ENCODE peak calls at places on chromosomes 7 and 10, in seven cellular contexts. J is stomach, P is cardiac muscle cell, Z is endodermal cell, D is upper lobe of left lung, X is WERI-Rb-1, C is IMR-90. O is an unnamed sample. For H3K27me3, the result is how much of the 10 kb centered on the place peaks cover.

GRCh38 chr10:46537309-46537708 is 19.1 kb downstream of the GPRIN2 start:
- DNase-seq in C (no peak), D (no peak), P (no peak), J (peak), X (no peak), Z (peak), O (no peak)

GRCh38 chr7:24911213-24911603 is 68.8 kb downstream of the OSBPL3 start:
- DNase-seq in J (no peak), Z (no peak), P (no peak), D (no peak), C (no peak), X (no peak), O (peak)

GRCh38 chr7:82672078-82672477 is 228.5 kb upstream of the CACNA2D1 start:
- DNase-seq in Z (no peak), D (no peak), J (no peak), C (peak), X (no peak), P (no peak), O (no peak)

GRCh38 chr7:106110885-106111670 is 1.0 kb downstream of the SYPL1 start:
- DNase-seq in D (no peak), J (no peak), C (no peak), P (peak), Z (no peak), X (no peak), O (peak)

GRCh38 chr7:79216236-79216635 is 237.2 kb downstream of the MAGI2 start:
- DNase-seq in C (no peak), Z (peak), D (no peak), X (no peak), J (no peak), P (no peak), O (no peak)

GRCh38 chr10:12726971-12727831 is 274.3 kb downstream of the CCDC3 start:
- DNase-seq in Z (no peak), C (no peak), J (no peak), D (peak), P (no peak), X (no peak), O (no peak)

GRCh38 chr7:3722396-3722846 is 421.4 kb downstream of the SDK1 start:
- DNase-seq in J (no peak), D (peak), Z (peak), C (peak), X (peak), P (peak), O (no peak)

GRCh38 chr10:102776779-102777417 is 33.1 kb downstream of the WBP1L start:
- DNase-seq in J (peak), C (peak), Z (peak), X (peak), D (no peak), P (peak), O (no peak)

GRCh38 chr10:88781206-88781605 is 21.3 kb upstream of the LIPM start:
- DNase-seq in J (no peak), C (no peak), Z (no peak), P (no peak), X (no peak), D (no peak), O (no peak)

GRCh38 chr7:116582164-116582732 is 57.4 kb downstream of the CAV1 start:
- DNase-seq in P (no peak), Z (no peak), C (peak), D (no peak), X (no peak), J (no peak), O (no peak)

GRCh38 chr10:92965314-92965713 is 95.3 kb upstream of the CYP26C1 start:
- DNase-seq in Z (no peak), P (peak), J (no peak), D (no peak), X (no peak), C (peak), O (peak)

GRCh38 chr10:99532687-99533495 is at the start of gene NKX2-3:
- DNase-seq in P (peak), Z (peak), J (peak), X (peak), C (peak), D (peak), O (no peak)

DNA sequence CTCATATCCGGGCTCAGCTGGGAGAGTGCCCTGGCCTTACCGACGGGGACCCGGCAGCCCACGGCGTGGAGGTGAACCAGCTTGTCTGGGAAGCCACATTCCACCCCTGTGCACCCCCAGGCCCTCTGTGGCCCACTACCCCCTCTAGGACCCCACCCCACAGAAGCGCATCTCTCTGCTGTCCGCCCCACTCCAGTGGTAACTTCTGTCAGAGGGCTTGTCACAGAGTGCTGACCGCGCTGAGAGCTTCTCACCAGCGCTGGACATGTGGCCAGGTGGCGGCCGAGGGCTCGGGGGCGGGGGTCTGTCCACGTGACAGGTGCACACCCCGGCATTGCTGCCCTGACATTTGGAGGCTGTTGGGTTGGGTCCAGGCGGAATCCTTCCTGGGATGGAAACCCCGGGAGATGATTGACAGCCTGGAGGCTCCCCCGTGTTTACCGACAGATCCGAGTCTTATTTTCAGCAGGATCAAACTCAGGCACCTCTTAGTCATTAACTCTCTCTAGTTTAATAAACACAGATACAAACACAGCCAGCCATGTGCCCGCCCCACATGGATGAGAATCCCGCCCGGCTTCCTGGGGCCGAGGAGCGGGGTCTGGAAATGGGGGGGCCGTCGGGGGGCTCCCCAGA is 5.1 kb downstream of the ELFN1 start:
- DNase-seq in D (peak), X (peak), Z (peak), J (no peak), P (no peak), C (no peak), O (no peak)
- H3K27me3 ChIP-seq in D (under half), X (under half), Z (under half), J (half or more), P (under half), C (under half), O (under half)

GRCh38 chr10:6142644-6143043 is 53.8 kb downstream of the RBM17 start:
- DNase-seq in P (no peak), Z (no peak), J (no peak), X (no peak), C (no peak), D (no peak), O (no peak)

GRCh38 chr10:6140141-6140841 is 51.5 kb downstream of the RBM17 start:
- DNase-seq in Z (peak), C (no peak), X (no peak), D (peak), P (no peak), J (peak), O (peak)

GRCh38 chr10:6141296-6142151 is 52.7 kb downstream of the RBM17 start:
- DNase-seq in J (no peak), X (no peak), P (no peak), D (peak), Z (no peak), C (peak), O (peak)

GRCh38 chr10:6139470-6139869 is 50.6 kb downstream of the RBM17 start:
- DNase-seq in J (no peak), Z (no peak), P (no peak), C (no peak), X (no peak), D (no peak), O (no peak)

DNA sequence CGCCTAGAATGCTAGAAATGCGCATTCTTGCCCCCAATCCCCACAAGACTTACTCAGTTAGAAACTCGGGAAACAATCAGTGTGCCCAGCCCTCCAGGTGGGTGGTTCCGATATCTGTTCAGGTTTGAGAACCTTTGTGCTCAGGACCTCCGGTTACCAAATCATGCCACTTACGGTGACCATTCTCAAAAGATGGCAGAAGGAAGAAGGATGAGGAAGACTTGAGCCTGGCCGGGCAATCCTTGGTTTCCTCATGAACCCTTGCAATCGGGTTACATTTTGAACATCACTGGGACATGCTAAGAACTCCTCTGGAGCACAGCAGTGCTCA is 52.1 kb downstream of the RBM17 start:
- DNase-seq in J (no peak), X (no peak), P (no peak), D (no peak), C (no peak), Z (no peak), O (no peak)
- H3K4me3 ChIP-seq in J (peak), X (no peak), P (no peak), D (peak), C (peak), Z (no peak), O (peak)

DNA sequence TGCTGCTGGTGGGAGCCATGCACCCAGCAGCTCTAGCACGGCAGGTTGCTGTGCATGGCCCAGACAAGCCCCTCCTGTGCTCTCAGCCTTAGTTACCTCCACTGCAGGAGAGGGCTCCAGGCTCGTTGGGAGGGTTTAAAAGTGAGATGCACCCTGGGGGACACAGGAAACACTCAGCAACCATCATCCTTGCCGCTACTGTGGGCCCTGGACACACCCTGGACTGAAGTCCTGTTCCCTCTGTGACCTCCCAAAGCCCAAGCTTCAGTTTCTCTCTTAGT is 49.0 kb downstream of the FOXL3 start:
- DNase-seq in X (no peak), C (no peak), D (no peak), Z (no peak), J (no peak), P (no peak), O (no peak)
- H3K27me3 ChIP-seq in X (under half), C (under half), D (under half), Z (under half), J (under half), P (under half), O (under half)

GRCh38 chr7:28408105-28408973 is 4.0 kb upstream of the CREB5 start:
- DNase-seq in J (no peak), P (peak), D (peak), C (peak), X (no peak), Z (peak), O (no peak)

GRCh38 chr7:28411876-28412662 is at the start of gene CREB5:
- DNase-seq in X (no peak), C (peak), J (no peak), D (no peak), Z (peak), P (peak), O (no peak)

GRCh38 chr7:28409716-28410627 is 2.3 kb upstream of the CREB5 start:
- DNase-seq in C (peak), J (peak), P (peak), X (no peak), Z (peak), D (peak), O (no peak)

GRCh38 chr7:28408974-28409715 is 3.2 kb upstream of the CREB5 start:
- DNase-seq in D (peak), P (peak), C (peak), X (peak), Z (peak), J (peak), O (peak)

DNA sequence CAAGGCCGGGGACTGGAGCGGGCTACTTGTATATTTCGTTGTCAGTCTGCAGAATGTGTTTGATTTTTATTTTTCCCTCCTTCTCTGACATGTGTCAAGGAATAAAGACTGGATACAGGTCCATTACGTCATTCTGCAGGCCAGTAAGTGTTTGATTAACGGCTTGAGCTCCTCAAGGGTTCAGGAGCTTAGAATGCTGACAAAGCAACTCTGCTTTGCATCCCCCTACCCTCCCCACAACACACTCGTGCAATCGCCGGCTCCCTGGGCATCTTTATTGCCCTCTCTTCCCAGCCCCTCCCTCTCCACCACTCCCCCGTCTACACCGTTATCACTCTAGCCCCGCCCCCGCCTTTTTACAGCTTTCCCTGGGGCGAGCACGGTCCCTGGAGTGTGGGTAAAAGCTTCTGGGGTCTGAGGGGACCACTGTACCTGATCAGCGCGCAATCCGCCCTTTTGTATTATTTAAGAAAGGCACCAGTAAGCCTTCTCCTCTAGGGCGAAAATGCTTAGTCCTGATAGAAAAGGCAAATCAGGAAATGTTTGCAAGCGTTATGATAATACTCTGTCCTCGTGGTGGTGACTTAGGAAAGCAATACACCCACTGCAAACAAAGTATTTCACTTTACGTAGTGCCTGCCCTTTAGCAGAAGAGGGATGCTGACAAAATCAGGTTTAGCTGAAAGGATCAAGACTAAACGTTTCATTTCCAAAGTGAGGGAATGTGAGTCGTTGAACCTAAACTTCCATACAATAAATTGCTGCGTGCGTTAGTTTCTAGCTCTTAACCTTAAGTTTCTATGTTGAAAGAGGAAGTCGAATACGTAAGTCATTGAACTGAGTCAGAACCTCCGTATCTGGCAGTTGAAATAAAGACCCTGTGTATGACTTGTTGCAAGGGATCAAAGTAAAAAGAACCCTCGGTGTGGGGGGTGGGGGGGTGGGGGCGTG is 1.4 kb upstream of the CREB5 start:
- DNase-seq in Z (peak), J (no peak), X (no peak), D (no peak), P (peak), C (peak), O (no peak)
- H3K4me3 ChIP-seq in Z (peak), J (peak), X (no peak), D (peak), P (peak), C (peak), O (peak)

GRCh38 chr10:48241301-48241700 is 33.2 kb downstream of the FRMPD2 start:
- DNase-seq in Z (no peak), D (no peak), J (no peak), P (no peak), X (no peak), C (no peak), O (no peak)
- H3K27me3 ChIP-seq in Z (under half), D (under half), J (under half), P (under half), X (under half), C (under half), O (under half)

GRCh38 chr7:32073533-32073932 is 3.3 kb upstream of the PDE1C start:
- DNase-seq in X (no peak), J (no peak), D (no peak), Z (no peak), C (no peak), P (no peak), O (no peak)

GRCh38 chr7:32070406-32071360 is at the start of gene PDE1C:
- DNase-seq in J (no peak), P (peak), X (no peak), C (peak), D (peak), Z (peak), O (no peak)

GRCh38 chr7:32072397-32072796 is 2.2 kb upstream of the PDE1C start:
- DNase-seq in D (no peak), P (no peak), C (no peak), X (no peak), J (no peak), Z (no peak), O (no peak)

GRCh38 chr7:32070051-32070405 is 179 bp downstream of the PDE1C start:
- DNase-seq in X (no peak), D (no peak), P (no peak), J (no peak), Z (no peak), C (no peak), O (no peak)

DNA sequence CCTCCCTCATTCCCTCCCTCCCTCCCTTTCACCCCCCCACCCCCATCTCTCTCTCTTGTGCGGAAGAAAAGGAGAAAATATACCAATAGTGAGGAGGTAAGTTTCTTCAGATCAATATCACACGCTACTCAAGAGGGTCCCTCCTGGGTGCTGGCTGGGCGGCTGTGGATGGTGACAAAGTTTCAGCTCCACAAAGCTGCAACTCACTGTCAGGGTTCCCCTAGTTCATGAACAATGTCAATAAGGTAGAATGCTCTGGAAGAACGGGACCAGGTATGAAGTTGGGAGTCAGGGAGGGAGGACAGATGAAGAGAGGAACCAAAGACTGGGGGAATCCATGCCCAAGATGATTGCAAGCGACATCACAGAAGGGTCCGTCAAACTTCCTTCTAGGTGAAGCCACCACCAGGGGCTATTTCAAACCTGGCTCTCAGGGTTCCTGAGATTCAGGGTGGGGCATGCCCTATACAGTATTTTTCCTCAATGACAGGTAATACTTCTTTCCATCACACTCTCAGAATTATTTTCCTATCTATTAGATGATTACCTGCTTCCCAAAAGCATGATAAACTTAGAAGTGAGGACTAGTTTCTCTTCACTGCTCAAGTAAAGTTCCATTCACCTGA is 1.4 kb upstream of the PDE1C start:
- DNase-seq in P (no peak), D (no peak), C (no peak), Z (peak), X (no peak), J (no peak), O (no peak)
- H3K4me3 ChIP-seq in P (peak), D (peak), C (peak), Z (peak), X (no peak), J (peak), O (no peak)

DNA sequence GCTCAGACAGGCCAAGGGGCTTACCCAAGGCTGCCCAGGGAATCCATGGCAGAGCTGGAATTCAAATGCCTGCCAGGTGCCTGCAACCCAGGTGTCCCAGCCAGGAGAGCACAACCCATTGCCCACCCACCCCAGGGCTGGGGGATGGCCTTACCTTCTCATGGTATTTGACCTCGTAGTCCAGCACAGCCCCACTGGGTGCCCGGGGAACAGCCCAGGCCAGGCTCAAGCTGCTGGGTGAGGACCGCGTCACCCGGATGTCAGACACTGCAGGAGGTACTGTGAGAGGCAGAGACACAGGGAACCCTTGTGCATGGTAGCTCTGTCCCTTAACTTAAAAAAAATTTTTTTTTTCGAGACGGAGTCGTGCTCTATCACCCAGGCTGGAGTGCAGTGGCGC is 9.0 kb downstream of the EPHB4 start:
- DNase-seq in X (no peak), C (no peak), J (no peak), Z (no peak), P (no peak), D (no peak), O (no peak)
- H3K27me3 ChIP-seq in X (under half), C (under half), J (under half), Z (under half), P (under half), D (under half), O (under half)

DNA sequence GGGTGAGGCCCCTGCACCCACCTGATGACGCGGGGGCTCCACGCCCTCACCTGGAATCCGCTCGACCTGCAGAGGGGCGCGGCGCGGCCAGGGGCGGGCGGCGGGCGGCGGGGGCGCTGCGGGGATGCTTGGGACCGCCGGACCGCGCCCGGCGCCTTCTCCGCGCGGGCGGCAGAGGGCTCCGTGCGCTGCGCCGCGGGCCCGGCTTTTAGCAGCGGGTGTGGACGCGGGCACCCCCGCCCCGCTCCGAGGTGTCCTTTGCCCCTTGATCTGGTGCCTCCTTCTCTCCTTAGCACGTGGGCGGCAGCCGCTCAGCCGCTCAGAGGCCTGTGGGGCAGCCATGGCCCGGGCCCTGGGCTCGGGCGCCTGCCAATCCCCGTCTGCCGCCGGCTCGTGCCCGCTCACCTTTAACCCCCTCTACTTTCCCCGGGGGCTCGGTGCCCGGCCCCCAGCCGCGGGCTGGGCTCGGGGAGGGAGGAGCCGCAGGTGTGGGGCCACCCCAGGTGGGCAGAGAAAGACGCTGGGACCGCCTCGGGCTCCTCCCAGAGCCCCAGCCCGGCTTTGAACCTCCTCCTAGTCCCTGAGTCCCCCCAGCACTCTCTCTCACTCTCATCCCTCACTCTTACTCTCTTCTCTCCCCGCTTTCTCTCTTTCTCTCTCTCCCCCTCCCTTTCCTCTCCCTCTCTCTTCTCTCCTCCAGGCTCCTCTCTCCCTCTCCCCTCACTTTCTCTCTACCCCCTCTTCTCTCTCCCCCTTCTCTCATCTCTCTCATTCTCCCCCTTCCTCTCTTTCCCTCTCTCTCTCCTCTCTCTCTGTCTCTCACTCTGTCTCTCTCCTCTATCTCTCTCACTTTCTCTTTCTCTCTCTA is 19.7 kb upstream of the VPS37D start:
- DNase-seq in X (peak), C (no peak), J (peak), P (peak), D (peak), Z (peak), O (no peak)
- H3K4me3 ChIP-seq in X (peak), C (peak), J (peak), P (peak), D (peak), Z (peak), O (no peak)

GRCh38 chr10:118256209-118256608 is 85.9 kb downstream of the FAM204A start:
- DNase-seq in D (no peak), C (no peak), Z (no peak), X (no peak), J (no peak), P (no peak), O (no peak)
- H3K27me3 ChIP-seq in D (under half), C (under half), Z (half or more), X (half or more), J (under half), P (half or more), O (under half)

GRCh38 chr10:44976352-44977198 is 2.0 kb downstream of the DEPP1 start:
- DNase-seq in J (no peak), Z (no peak), P (no peak), D (no peak), X (no peak), C (no peak), O (no peak)
- H3K4me3 ChIP-seq in J (peak), Z (no peak), P (no peak), D (peak), X (peak), C (peak), O (no peak)